ENCODE peak calls at places on chromosome 18, in ten cellular contexts. Y, A, W, L, B, I, E, U, C and K are unnamed samples.

GRCh38 chr18:12657048-12657848 is 659 bp downstream of the SPIRE1 start:
- DNase-seq in Y (peak), W (peak), C (no peak), E (peak), A (peak), L (peak), U (peak), B (peak), I (no peak), K (no peak)

GRCh38 chr18:57436193-57436964 is 1.2 kb downstream of the ONECUT2 start:
- DNase-seq in A (no peak), W (no peak), L (no peak), E (no peak), C (no peak), I (no peak), U (no peak), Y (no peak), B (no peak), K (no peak)

GRCh38 chr18:58005885-58006523 is 38.0 kb upstream of the NEDD4L start:
- DNase-seq in E (peak), B (no peak), C (no peak), L (no peak), I (peak), A (peak), U (peak), W (no peak), Y (no peak), K (no peak)

GRCh38 chr18:12520442-12520992 is 112.8 kb downstream of the PRELID3A start:
- DNase-seq in U (peak), E (no peak), A (peak), I (no peak), C (no peak), B (no peak), Y (no peak), L (no peak), W (no peak), K (no peak)

GRCh38 chr18:23459530-23459921 is 6.4 kb downstream of the RIOK3 start:
- DNase-seq in B (no peak), W (no peak), E (no peak), I (no peak), Y (no peak), C (no peak), A (no peak), L (no peak), U (no peak), K (no peak)

GRCh38 chr18:35998967-35999366 is 26.5 kb downstream of the RMP24 start:
- DNase-seq in C (no peak), A (peak), Y (no peak), B (no peak), I (no peak), E (no peak), U (no peak), L (no peak), W (no peak), K (no peak)

GRCh38 chr18:43442571-43442970 is 165.3 kb upstream of the SYT4 start:
- DNase-seq in E (no peak), I (no peak), C (no peak), A (peak), B (no peak), U (peak), Y (no peak), W (no peak), L (no peak), K (no peak)

GRCh38 chr18:48955528-48956261 is 4.9 kb upstream of the SMAD7 start:
- DNase-seq in W (no peak), A (peak), E (peak), C (no peak), L (no peak), Y (peak), I (no peak), B (no peak), U (peak), K (no peak)

GRCh38 chr18:38951633-38952032 is 1386.0 kb upstream of the CELF4 start:
- DNase-seq in E (no peak), A (no peak), W (no peak), B (no peak), I (no peak), Y (no peak), U (no peak), L (no peak), C (no peak), K (no peak)

GRCh38 chr18:28087173-28087563 is 89.8 kb downstream of the CDH2 start:
- DNase-seq in U (peak), Y (peak), E (peak), B (no peak), A (peak), I (no peak), C (no peak), W (no peak), L (no peak), K (no peak)

GRCh38 chr18:53153281-53153680 is 813.3 kb downstream of the DCC start:
- DNase-seq in L (no peak), E (no peak), U (no peak), C (no peak), B (peak), Y (peak), A (no peak), W (no peak), I (no peak), K (no peak)

GRCh38 chr18:6202861-6203260 is 211.8 kb downstream of the L3MBTL4 start:
- DNase-seq in E (no peak), A (no peak), U (no peak), C (no peak), L (no peak), I (no peak), W (no peak), B (no peak), Y (no peak), K (no peak)

GRCh38 chr18:12076424-12077140 is 17.1 kb upstream of the ANKRD62 start:
- DNase-seq in I (no peak), L (no peak), C (no peak), Y (peak), E (no peak), B (peak), W (no peak), A (peak), U (peak), K (no peak)

GRCh38 chr18:65516209-65516608 is 234.6 kb upstream of the CDH7 start:
- DNase-seq in W (no peak), A (no peak), B (no peak), L (no peak), U (no peak), I (no peak), C (no peak), E (no peak), Y (no peak), K (no peak)

GRCh38 chr18:51385270-51385669 is 187.8 kb upstream of the MEX3C start:
- DNase-seq in E (no peak), I (no peak), Y (no peak), W (no peak), C (no peak), A (no peak), B (no peak), L (no peak), U (no peak), K (no peak)

GRCh38 chr18:2978208-2978607 is 34.7 kb downstream of the LPIN2 start:
- DNase-seq in C (no peak), L (no peak), Y (no peak), E (no peak), I (no peak), B (no peak), U (no peak), W (no peak), A (peak), K (no peak)

GRCh38 chr18:31436825-31437224 is 10.7 kb upstream of the DSG3 start:
- DNase-seq in U (no peak), C (no peak), W (no peak), Y (peak), L (no peak), E (no peak), B (no peak), A (no peak), I (no peak), K (no peak)